ENCODE peak calls at places on chromosomes 1 and 21, in four cellular contexts. E is ovary; P is CD8-positive, alpha-beta memory T cell; F is astrocyte. O is an unnamed sample.

GRCh38 chr1:161037661-161038522 is 872 bp downstream of the TSTD1 start:
- DNase-seq in E (no peak), P (no peak), F (no peak), O (no peak)

GRCh38 chr1:151255381-151255780 is 847 bp downstream of the PSMD4 start:
- DNase-seq in E (no peak), P (no peak), F (peak), O (no peak)

GRCh38 chr1:179047637-179048002 is 21.9 kb downstream of the FAM20B start:
- DNase-seq in E (no peak), P (no peak), F (peak), O (no peak)

GRCh38 chr1:166730299-166730888 is 108.9 kb upstream of the POGK start:
- DNase-seq in E (no peak), P (no peak), F (peak), O (no peak)

GRCh38 chr1:157272899-157273774 is 134.9 kb upstream of the ETV3 start:
- DNase-seq in E (no peak), P (no peak), F (no peak), O (no peak)

GRCh38 chr1:19717467-19717866 is 52.8 kb downstream of the HTR6 start:
- DNase-seq in E (no peak), P (no peak), F (no peak), O (no peak)

GRCh38 chr21:31644648-31645047 is 14.8 kb upstream of the SOD1 start:
- DNase-seq in E (no peak), P (no peak), F (no peak), O (no peak)

GRCh38 chr1:201745023-201745422 is 83.9 kb upstream of the IPO9 start:
- DNase-seq in E (no peak), P (no peak), F (peak), O (peak)

GRCh38 chr1:99599678-99600175 is 46.2 kb upstream of the PALMD start:
- DNase-seq in E (peak), P (no peak), F (peak), O (peak)

GRCh38 chr1:205810448-205811157 is 2.4 kb downstream of the SLC41A1 start:
- DNase-seq in E (no peak), P (no peak), F (no peak), O (no peak)

GRCh38 chr1:154431586-154432373 is 26.6 kb downstream of the IL6R start:
- DNase-seq in E (no peak), P (no peak), F (peak), O (peak)

GRCh38 chr1:198168180-198168579 is 11.4 kb downstream of the NEK7 start:
- DNase-seq in E (no peak), P (no peak), F (peak), O (no peak)

GRCh38 chr1:1491601-1492000 is 20.0 kb downstream of the ATAD3B start:
- DNase-seq in E (no peak), P (no peak), F (no peak), O (no peak)

GRCh38 chr1:47434051-47434842 is 3.6 kb upstream of the FOXD2 start:
- DNase-seq in E (peak), P (no peak), F (peak), O (no peak)
- H3K4me3 ChIP-seq in E (peak), P (no peak), F (no peak), O (peak)

DNA sequence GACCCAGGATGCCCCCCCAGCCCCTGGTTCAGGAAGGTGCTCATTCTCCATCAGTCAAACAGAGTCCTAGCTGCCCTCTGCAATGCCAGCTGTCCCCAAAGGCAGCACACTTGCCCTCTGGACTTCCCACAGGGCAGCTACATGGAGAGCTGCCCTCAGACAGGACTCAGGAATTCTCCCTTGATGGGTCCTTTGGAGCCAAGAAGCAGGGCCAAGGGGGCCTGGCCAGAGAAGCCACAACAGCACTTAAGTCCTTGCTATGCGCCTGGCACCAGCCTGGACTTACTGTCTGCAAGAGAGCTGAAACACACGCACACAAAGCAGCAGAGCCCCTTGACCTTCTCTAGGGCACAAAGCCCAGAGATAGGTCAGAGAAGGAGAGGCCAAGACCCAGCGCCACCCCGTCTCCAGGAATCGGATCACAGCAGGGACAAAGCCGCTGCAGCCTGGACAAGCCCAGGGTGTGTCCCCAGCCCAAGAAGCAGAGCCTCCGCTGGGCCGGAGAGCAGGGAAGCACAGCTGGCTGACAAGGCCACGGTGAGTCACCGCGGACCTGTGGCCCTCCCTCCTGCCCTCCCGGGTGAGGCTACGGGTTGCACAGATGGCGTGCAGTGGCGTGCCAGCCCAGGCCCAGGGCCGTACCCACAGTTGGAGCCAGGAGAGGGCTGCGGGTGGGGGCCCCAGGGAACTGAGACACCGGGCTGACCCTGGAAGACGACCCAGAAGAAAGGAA is 1.7 kb downstream of the WNT9A start:
- DNase-seq in E (peak), P (no peak), F (peak), O (peak)
- H3K4me3 ChIP-seq in E (peak), P (no peak), F (peak), O (peak)

GRCh38 chr1:21865943-21866628 is 54.0 kb downstream of the LDLRAD2 start:
- DNase-seq in E (no peak), P (no peak), F (no peak), O (no peak)
- H3K4me3 ChIP-seq in E (no peak), P (no peak), F (no peak), O (no peak)

GRCh38 chr1:46587072-46587471 is 17.0 kb downstream of the MKNK1 start:
- DNase-seq in E (no peak), P (no peak), F (no peak), O (no peak)

GRCh38 chr1:46594068-46594467 is 10.0 kb downstream of the MKNK1 start:
- DNase-seq in E (no peak), P (no peak), F (no peak), O (no peak)

GRCh38 chr1:46585312-46585711 is 18.8 kb downstream of the MKNK1 start:
- DNase-seq in E (no peak), P (no peak), F (no peak), O (no peak)

GRCh38 chr1:46592846-46593245 is 11.2 kb downstream of the MKNK1 start:
- DNase-seq in E (no peak), P (no peak), F (no peak), O (no peak)

GRCh38 chr1:46589529-46589928 is 14.5 kb downstream of the MKNK1 start:
- DNase-seq in E (no peak), P (no peak), F (no peak), O (no peak)
- H3K4me3 ChIP-seq in E (no peak), P (no peak), F (no peak), O (no peak)

GRCh38 chr1:177165069-177165439 is 542 bp upstream of the ASTN1 start:
- DNase-seq in E (no peak), P (no peak), F (no peak), O (no peak)
- H3K4me3 ChIP-seq in E (no peak), P (no peak), F (peak), O (peak)

GRCh38 chr1:62716397-62716796 is 28.2 kb upstream of the DOCK7 start:
- DNase-seq in E (no peak), P (no peak), F (no peak), O (no peak)
- H3K4me3 ChIP-seq in E (no peak), P (no peak), F (no peak), O (no peak)

GRCh38 chr1:193179094-193179493 is 7.3 kb downstream of the B3GALT2 start:
- DNase-seq in E (no peak), P (no peak), F (no peak), O (no peak)

GRCh38 chr1:193184776-193185175 is 1.6 kb downstream of the B3GALT2 start:
- DNase-seq in E (no peak), P (no peak), F (no peak), O (no peak)

GRCh38 chr1:193181526-193181925 is 4.9 kb downstream of the B3GALT2 start:
- DNase-seq in E (no peak), P (no peak), F (peak), O (no peak)

GRCh38 chr1:193183019-193183643 is 3.3 kb downstream of the B3GALT2 start:
- DNase-seq in E (no peak), P (peak), F (peak), O (no peak)

GRCh38 chr1:193181985-193182384 is 4.4 kb downstream of the B3GALT2 start:
- DNase-seq in E (no peak), P (no peak), F (no peak), O (no peak)
- H3K4me3 ChIP-seq in E (no peak), P (no peak), F (no peak), O (peak)

GRCh38 chr1:53329183-53329544 is 1.3 kb upstream of the LRP8 start:
- DNase-seq in E (no peak), P (no peak), F (no peak), O (no peak)
- H3K4me3 ChIP-seq in E (no peak), P (no peak), F (no peak), O (no peak)

DNA sequence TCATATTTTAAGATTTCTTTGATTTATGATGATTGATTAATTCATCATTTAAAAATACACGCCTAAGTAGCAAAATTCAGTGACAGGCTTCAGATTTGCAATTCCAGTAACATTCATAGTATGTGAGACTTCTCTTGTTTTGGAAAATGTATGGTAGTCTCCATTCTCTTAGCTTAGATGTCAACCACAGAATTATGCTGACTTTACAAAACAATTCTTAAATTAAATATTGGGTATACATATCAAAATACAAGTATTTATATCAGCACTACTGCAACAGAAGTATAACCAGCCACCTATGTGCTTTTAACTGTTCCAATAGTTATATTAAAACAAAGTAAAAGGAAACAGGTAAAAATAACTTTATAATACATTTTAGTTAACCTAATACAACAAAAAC is 1328.6 kb upstream of the ADGRL2 start:
- DNase-seq in E (no peak), P (no peak), F (no peak), O (no peak)
- H3K4me3 ChIP-seq in E (no peak), P (no peak), F (no peak), O (no peak)

DNA sequence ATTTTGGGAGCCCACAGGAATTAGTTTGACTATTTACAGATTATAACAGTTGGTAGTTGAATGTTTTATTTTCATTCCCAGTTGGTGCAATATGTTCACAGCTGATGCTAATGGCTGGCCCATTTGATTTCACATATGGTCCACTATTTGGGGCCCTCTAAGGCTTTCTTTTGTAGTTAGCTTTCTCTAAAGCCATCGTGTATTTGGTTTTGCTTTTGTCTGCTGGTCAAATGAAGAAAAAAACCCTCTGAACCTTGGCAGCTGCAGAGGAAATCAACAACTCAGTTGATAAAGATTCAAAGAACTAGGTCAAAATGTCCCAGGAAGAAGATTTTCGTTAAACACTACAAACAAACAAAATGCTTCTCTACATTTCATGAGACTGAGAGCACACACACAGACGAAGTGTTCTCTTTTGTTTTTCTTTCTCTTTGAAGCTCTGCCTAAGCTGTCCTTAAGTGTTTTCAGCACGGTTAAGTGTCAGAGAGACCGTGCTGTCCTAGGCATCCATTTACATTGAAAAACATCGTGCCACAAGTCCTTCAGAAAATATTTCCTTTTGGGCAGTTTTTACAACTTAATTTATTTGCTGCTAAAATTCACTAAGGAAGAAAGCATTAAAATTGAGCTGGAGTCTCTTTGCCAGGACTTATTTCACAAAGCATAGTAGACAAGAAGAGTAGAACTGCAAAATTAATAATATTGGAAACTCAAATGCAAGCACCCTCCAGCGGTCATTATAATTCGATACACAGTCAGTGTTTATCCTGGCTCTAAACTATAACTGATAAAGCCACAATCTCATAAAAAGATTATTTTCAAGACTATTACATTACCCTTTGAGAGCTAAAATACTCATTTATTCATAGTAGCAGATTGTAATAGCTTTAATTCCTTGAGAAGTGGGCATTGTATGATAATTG is 655.1 kb downstream of the RWDD3 start:
- DNase-seq in E (no peak), P (no peak), F (no peak), O (no peak)
- H3K4me3 ChIP-seq in E (no peak), P (no peak), F (no peak), O (no peak)